ENCODE peak calls at places on chromosome 10, in four cellular contexts. Q is GM23248, H is heart left ventricle, K is amygdala. B is an unnamed sample.

GRCh38 chr10:50928190-50928552 is 42.7 kb upstream of the A1CF start:
- DNase-seq in Q (no peak), H (no peak), K (no peak), B (no peak)

GRCh38 chr10:29253096-29254029 is 35.5 kb upstream of the LYZL1 start:
- DNase-seq in Q (peak), H (no peak), K (no peak), B (no peak)

GRCh38 chr10:101301111-101301731 is 52.7 kb upstream of the BTRC start:
- DNase-seq in Q (peak), H (no peak), K (peak), B (peak)

GRCh38 chr10:62183857-62184805 is 84.5 kb downstream of the RTKN2 start:
- DNase-seq in Q (no peak), H (no peak), K (no peak), B (peak)

GRCh38 chr10:58625070-58625469 is 112.4 kb downstream of the BICC1 start:
- DNase-seq in Q (peak), H (no peak), K (no peak), B (no peak)

GRCh38 chr10:43872644-43873043 is 224.0 kb upstream of the ZNF32 start:
- DNase-seq in Q (no peak), H (no peak), K (no peak), B (no peak)

GRCh38 chr10:88117227-88117626 is 253.8 kb downstream of the PTEN start:
- DNase-seq in Q (peak), H (no peak), K (no peak), B (peak)

GRCh38 chr10:105585215-105585614 is 944.1 kb downstream of the SORCS3 start:
- DNase-seq in Q (no peak), H (no peak), K (no peak), B (no peak)

GRCh38 chr10:72134785-72135765 is 46.7 kb upstream of the SPOCK2 start:
- DNase-seq in Q (no peak), H (no peak), K (no peak), B (no peak)

GRCh38 chr10:43123361-43124093 is 14.7 kb upstream of the CSGALNACT2 start:
- DNase-seq in Q (no peak), H (no peak), K (no peak), B (no peak)

GRCh38 chr10:131928248-131929095 is 27.7 kb downstream of the PPP2R2D start:
- DNase-seq in Q (no peak), H (no peak), K (no peak), B (peak)

GRCh38 chr10:42769653-42770052 is 12.9 kb upstream of the BMS1 start:
- DNase-seq in Q (peak), H (no peak), K (no peak), B (no peak)

GRCh38 chr10:62858364-62858763 is 42.2 kb upstream of the EGR2 start:
- DNase-seq in Q (peak), H (peak), K (no peak), B (no peak)

GRCh38 chr10:2556883-2557282 is 510.5 kb upstream of the PFKP start:
- DNase-seq in Q (no peak), H (no peak), K (no peak), B (no peak)

GRCh38 chr10:44306147-44306710 is 78.7 kb downstream of the CXCL12 start:
- DNase-seq in Q (peak), H (no peak), K (no peak), B (no peak)

GRCh38 chr10:27643296-27643695 is 102.3 kb downstream of the MKX start:
- DNase-seq in Q (peak), H (no peak), K (no peak), B (no peak)

GRCh38 chr10:132912685-132913558 is 29.4 kb downstream of the CFAP46 start:
- DNase-seq in Q (no peak), H (peak), K (no peak), B (no peak)

GRCh38 chr10:113053881-113054280 is 103.8 kb downstream of the TCF7L2 start:
- DNase-seq in Q (peak), H (no peak), K (no peak), B (no peak)

B was measured in stimulated activated naive CD8-positive, alpha-beta T cell treated with anti-CD3 and anti-CD28 coated beads, Interleukin-15, amount 100 ng/mL, for 72 hours.